ENCODE peak calls at places on chromosomes 6 and 20, in seven cellular contexts. Y is stomach, L is H1, Z is esophagus squamous epithelium, M is ovary, V is uterus, I is adrenal gland. Q is an unnamed sample.

GRCh38 chr6:138161434-138162103 is at the start of gene ARFGEF3:
- DNase-seq in Y (peak), L (peak), Z (no peak), M (no peak), V (peak), I (peak), Q (no peak)

GRCh38 chr6:146905313-146905712 is 298.9 kb upstream of the STXBP5 start:
- DNase-seq in Y (peak), L (no peak), Z (no peak), M (no peak), V (no peak), I (peak), Q (no peak)

GRCh38 chr6:52571099-52571755 is 5.6 kb downstream of the TRAM2 start:
- DNase-seq in Y (no peak), L (no peak), Z (no peak), M (no peak), V (no peak), I (no peak), Q (no peak)

GRCh38 chr20:51720384-51720783 is 47.8 kb downstream of the ATP9A start:
- DNase-seq in Y (no peak), L (no peak), Z (no peak), M (no peak), V (no peak), I (no peak), Q (no peak)

GRCh38 chr6:306641-307061 is 14.4 kb downstream of the DUSP22 start:
- DNase-seq in Y (peak), L (no peak), Z (no peak), M (no peak), V (no peak), I (no peak), Q (no peak)

GRCh38 chr6:170202416-170203135 is 88.3 kb downstream of the DLL1 start:
- DNase-seq in Y (no peak), L (peak), Z (no peak), M (no peak), V (no peak), I (no peak), Q (peak)

GRCh38 chr6:106141441-106142237 is 55.5 kb downstream of the PRDM1 start:
- DNase-seq in Y (no peak), L (no peak), Z (no peak), M (no peak), V (no peak), I (no peak), Q (no peak)

GRCh38 chr6:49606696-49607390 is 29.8 kb downstream of the RHAG start:
- DNase-seq in Y (no peak), L (no peak), Z (no peak), M (no peak), V (no peak), I (peak), Q (no peak)

GRCh38 chr6:21598662-21599061 is 5.1 kb downstream of the SOX4 start:
- DNase-seq in Y (no peak), L (no peak), Z (no peak), M (no peak), V (no peak), I (no peak), Q (no peak)
- H3K4me3 ChIP-seq in Y (peak), L (peak), Z (no peak), M (peak), V (peak), I (no peak), Q (no peak)

GRCh38 chr20:38557174-38557573 is 23.8 kb upstream of the ADIG start:
- DNase-seq in Y (no peak), L (no peak), Z (no peak), M (no peak), V (no peak), I (no peak), Q (no peak)
- TF ChIP-seq POLR2A in Y (no peak), L (no peak), Z (no peak), M (no peak), V (no peak), I (no peak), Q (no peak)

GRCh38 chr6:151876122-151876521 is 68.6 kb downstream of the ESR1 start:
- DNase-seq in Y (no peak), L (no peak), Z (no peak), M (no peak), V (no peak), I (no peak), Q (no peak)
- H3K4me3 ChIP-seq in Y (no peak), L (no peak), Z (no peak), M (no peak), V (no peak), I (no peak), Q (no peak)

GRCh38 chr6:167677422-167677789 is 149.3 kb upstream of the AFDN start:
- DNase-seq in Y (no peak), L (no peak), Z (no peak), M (no peak), V (no peak), I (no peak), Q (no peak)

GRCh38 chr6:167673951-167674350 is 152.8 kb upstream of the AFDN start:
- DNase-seq in Y (no peak), L (no peak), Z (no peak), M (no peak), V (no peak), I (no peak), Q (no peak)

GRCh38 chr6:167678102-167679101 is 148.3 kb upstream of the AFDN start:
- DNase-seq in Y (peak), L (peak), Z (no peak), M (peak), V (peak), I (no peak), Q (no peak)

GRCh38 chr6:167676666-167677421 is 149.9 kb upstream of the AFDN start:
- DNase-seq in Y (no peak), L (no peak), Z (no peak), M (no peak), V (no peak), I (peak), Q (no peak)

DNA sequence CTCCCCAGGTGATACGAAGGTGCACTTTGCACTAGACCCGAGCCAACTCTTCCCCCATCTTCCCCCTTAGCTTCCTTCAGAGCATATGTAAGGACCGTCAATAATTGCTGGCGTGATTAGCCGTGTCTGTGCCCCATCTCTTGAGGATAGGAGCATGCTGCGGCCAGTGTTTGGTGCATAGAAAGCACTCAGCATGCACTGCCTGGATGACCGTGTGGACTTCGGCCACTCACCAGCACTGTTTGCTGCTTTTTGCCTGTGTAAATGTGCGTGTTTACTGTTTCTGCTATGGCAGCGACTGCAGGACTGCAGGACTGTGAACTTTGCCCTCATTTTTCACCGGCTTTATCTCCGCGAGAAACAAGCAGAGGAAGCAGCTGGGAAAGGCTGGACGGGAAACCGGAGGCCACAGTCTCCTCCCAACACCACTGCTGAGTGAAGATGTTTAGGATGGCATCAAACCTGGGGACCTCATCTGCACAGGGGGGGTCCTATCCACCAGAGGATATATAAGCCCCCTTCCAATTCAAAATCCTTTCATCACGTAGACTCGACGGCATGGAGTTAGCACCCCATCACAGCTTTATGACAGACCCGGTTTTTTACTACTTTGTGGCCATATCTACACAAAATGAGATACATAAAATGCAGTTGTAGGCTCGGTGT is 150.6 kb upstream of the AFDN start:
- DNase-seq in Y (peak), L (no peak), Z (no peak), M (peak), V (no peak), I (peak), Q (no peak)
- TF ChIP-seq POLR2A in Y (no peak), L (no peak), Z (no peak), M (no peak), V (no peak), I (no peak), Q (no peak)

DNA sequence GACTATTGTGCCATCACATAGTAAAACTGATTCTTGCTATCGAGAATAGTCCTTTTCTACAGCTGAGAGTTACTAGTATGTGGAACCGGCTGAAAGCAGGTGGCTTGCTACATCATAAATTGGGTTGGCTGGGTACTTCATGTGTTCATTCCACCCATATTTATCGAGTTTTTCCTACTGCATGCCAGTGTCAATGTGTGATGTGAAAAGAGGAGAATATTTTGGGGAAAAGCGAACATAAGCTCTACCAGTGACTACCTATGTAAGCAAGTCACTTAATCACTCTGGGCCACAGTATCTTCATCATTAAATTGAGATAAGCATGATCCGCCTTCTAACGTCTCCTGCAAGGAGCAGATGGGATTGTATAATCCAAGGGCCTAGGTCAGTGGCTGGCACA is 61.0 kb downstream of the TSHZ2 start:
- DNase-seq in Y (no peak), L (no peak), Z (no peak), M (no peak), V (no peak), I (no peak), Q (no peak)
- H3K4me3 ChIP-seq in Y (no peak), L (no peak), Z (no peak), M (no peak), V (no peak), I (no peak), Q (no peak)

GRCh38 chr6:18261877-18262276 is 2.5 kb downstream of the DEK start:
- DNase-seq in Y (no peak), L (no peak), Z (no peak), M (no peak), V (no peak), I (no peak), Q (no peak)

GRCh38 chr6:18265099-18265372 is 706 bp upstream of the DEK start:
- DNase-seq in Y (no peak), L (no peak), Z (no peak), M (no peak), V (no peak), I (no peak), Q (no peak)

GRCh38 chr6:18262812-18263560 is 1.3 kb downstream of the DEK start:
- DNase-seq in Y (no peak), L (no peak), Z (no peak), M (no peak), V (no peak), I (no peak), Q (no peak)

GRCh38 chr6:18264338-18265098 is at the start of gene DEK:
- DNase-seq in Y (peak), L (peak), Z (no peak), M (peak), V (peak), I (peak), Q (peak)

DNA sequence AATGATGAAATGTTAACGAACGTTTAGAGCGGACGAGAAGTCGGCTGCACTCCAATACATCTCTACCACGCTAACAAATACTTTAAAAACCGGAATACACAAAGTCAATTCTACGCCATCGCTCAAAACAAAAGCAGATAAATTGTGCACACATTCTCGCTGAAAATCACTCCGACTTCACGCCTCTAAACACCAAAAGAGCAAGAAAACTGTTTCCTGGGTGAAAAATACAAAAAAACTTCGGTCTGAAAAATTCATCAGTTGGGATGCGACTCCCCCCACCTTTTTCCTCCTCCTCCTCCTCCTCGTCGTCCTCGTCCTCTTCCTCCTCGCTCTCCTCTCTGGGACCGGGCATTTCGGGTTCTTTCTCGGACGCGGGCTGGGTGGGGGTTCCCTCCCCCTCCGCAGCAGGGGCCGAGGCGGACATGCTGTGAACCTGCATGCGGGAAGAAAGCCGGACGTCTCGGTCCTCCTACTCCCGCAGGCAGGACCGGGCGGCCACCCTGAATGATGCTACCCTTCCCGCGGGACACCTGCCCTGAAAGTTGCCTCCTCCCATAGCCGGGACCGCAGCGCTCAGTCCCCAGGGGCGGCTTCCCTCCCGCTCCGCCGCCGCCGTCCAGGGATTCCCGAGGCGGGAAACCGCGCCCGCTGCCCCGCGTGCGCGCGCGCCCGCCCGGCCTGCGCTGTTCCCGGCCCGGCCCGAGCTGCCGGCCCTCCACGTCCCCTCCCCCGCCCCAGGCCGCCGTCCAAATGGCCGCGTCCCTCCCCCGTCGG is 581 bp downstream of the DEK start:
- DNase-seq in Y (peak), L (peak), Z (no peak), M (peak), V (no peak), I (peak), Q (no peak)
- TF ChIP-seq POLR2A in Y (no peak), L (no peak), Z (no peak), M (no peak), V (no peak), I (no peak), Q (no peak)

GRCh38 chr6:150144294-150144868 is 1.5 kb downstream of the PPP1R14C start:
- DNase-seq in Y (no peak), L (no peak), Z (no peak), M (no peak), V (no peak), I (no peak), Q (no peak)
- H3K4me3 ChIP-seq in Y (no peak), L (peak), Z (peak), M (no peak), V (no peak), I (no peak), Q (no peak)

DNA sequence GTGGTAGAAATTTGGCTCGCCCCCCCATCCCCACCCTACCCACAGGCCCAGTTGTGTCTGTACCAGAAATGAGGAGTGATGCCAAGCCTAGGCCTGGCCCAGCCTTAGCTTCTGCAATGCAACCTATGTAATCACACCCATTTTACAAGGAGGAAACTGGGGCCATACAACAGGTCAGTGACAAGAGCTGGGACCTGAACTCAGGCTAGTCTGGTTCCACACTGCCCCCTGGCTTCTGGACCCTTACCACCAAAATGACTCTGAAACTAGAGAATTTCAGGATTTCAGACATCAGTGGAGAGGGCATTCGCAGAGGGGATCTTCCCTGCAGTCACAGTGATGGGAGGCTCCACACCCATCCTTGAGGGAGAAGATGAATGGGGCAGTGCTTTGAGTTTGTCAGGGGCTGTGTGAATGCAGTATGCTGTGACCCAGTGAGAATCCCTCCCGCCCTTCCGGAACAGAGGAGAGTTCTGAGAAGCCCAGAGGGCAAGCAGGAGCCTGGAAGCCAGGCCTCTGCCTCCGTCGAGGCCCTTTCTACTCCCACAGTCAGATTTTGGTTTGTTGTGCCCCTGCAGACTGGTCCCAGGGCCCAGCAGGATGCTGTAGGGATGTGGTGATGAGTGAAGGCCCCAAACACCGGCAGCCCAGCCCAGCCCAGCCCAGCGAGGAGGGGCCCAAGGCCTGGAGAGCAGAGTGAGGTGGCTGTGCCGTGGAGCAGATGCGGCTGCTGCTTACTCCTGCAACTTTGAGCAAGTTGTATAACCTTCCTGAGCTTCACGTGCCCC is 48.1 kb upstream of the MYL9 start:
- DNase-seq in Y (no peak), L (peak), Z (no peak), M (no peak), V (no peak), I (no peak), Q (no peak)
- TF ChIP-seq POLR2A in Y (no peak), L (no peak), Z (no peak), M (no peak), V (no peak), I (no peak), Q (no peak)

Q was measured in lower leg skin.